ENCODE peak calls at places on chromosome 2, in seven cellular contexts. X is NCI-H526 treated with DMSO at 0.1 percent for 48 hours, Y is GM12891, H is iPS-NIHi11, F is skeletal muscle cell, L is A549, E is NCI-H69. K is an unnamed sample.

GRCh38 chr2:20148841-20149702 is 75.9 kb downstream of the SDC1 start:
- DNase-seq in X (no peak), Y (no peak), H (no peak), F (peak), L (no peak), E (no peak), K (no peak)

GRCh38 chr2:204665244-204665643 is 120.0 kb downstream of the PARD3B start:
- DNase-seq in X (no peak), Y (no peak), H (peak), F (no peak), L (peak), E (no peak), K (no peak)

GRCh38 chr2:240060977-240061591 is 7.8 kb upstream of the OR6B3 start:
- DNase-seq in X (peak), Y (no peak), H (peak), F (peak), L (peak), E (peak), K (peak)

GRCh38 chr2:53600835-53601234 is 166.8 kb upstream of the CHAC2 start:
- DNase-seq in X (peak), Y (no peak), H (no peak), F (no peak), L (no peak), E (peak), K (no peak)

GRCh38 chr2:188291617-188292445 is at the start of gene GULP1:
- DNase-seq in X (peak), Y (peak), H (peak), F (peak), L (peak), E (peak), K (no peak)

GRCh38 chr2:60995376-60995775 is 22.1 kb upstream of the PEX13 start:
- DNase-seq in X (no peak), Y (no peak), H (no peak), F (no peak), L (no peak), E (no peak), K (no peak)

GRCh38 chr2:2692599-2693389 is 361.7 kb upstream of the MYT1L start:
- DNase-seq in X (no peak), Y (no peak), H (no peak), F (no peak), L (no peak), E (no peak), K (no peak)

GRCh38 chr2:114426756-114427155 is 15.7 kb upstream of the DPP10 start:
- DNase-seq in X (no peak), Y (no peak), H (no peak), F (no peak), L (no peak), E (no peak), K (no peak)

GRCh38 chr2:122273785-122274419 is 518.5 kb downstream of the TSN start:
- DNase-seq in X (no peak), Y (no peak), H (no peak), F (no peak), L (no peak), E (no peak), K (no peak)

GRCh38 chr2:100015849-100016248 is 126.5 kb downstream of the AFF3 start:
- DNase-seq in X (no peak), Y (no peak), H (no peak), F (no peak), L (no peak), E (no peak), K (no peak)

GRCh38 chr2:170454471-170455372 is 260.4 kb upstream of the SP5 start:
- DNase-seq in X (no peak), Y (no peak), H (no peak), F (no peak), L (no peak), E (no peak), K (no peak)

GRCh38 chr2:232927793-232928563 is 57.9 kb downstream of the SNORC start:
- DNase-seq in X (no peak), Y (peak), H (peak), F (no peak), L (peak), E (peak), K (no peak)

GRCh38 chr2:117693651-117694050 is 120.8 kb upstream of the DDX18 start:
- DNase-seq in X (no peak), Y (no peak), H (no peak), F (no peak), L (no peak), E (no peak), K (no peak)

GRCh38 chr2:238565031-238565430 is 138.3 kb downstream of the ASB1 start:
- DNase-seq in X (no peak), Y (no peak), H (no peak), F (no peak), L (no peak), E (no peak), K (no peak)

GRCh38 chr2:239043326-239043725 is 195.4 kb downstream of the TWIST2 start:
- DNase-seq in X (no peak), Y (no peak), H (no peak), F (no peak), L (no peak), E (no peak), K (no peak)

GRCh38 chr2:26559556-26559955 is 81.6 kb downstream of the CIB4 start:
- DNase-seq in X (no peak), Y (no peak), H (peak), F (no peak), L (no peak), E (peak), K (no peak)

GRCh38 chr2:216693414-216694100 is 1.8 kb downstream of the IGFBP5 start:
- DNase-seq in X (no peak), Y (no peak), H (no peak), F (no peak), L (peak), E (peak), K (no peak)

GRCh38 chr2:9099341-9099751 is 95.9 kb upstream of the MBOAT2 start:
- DNase-seq in X (no peak), Y (peak), H (no peak), F (peak), L (no peak), E (no peak), K (no peak)

GRCh38 chr2:201432038-201432437 is 19.2 kb downstream of the TRAK2 start:
- DNase-seq in X (no peak), Y (no peak), H (no peak), F (no peak), L (no peak), E (no peak), K (no peak)